ENCODE peak calls at places on chromosomes 13 and 19, in seven cellular contexts. H is HCT116, B is prostate gland, L is vagina, D is H1, X is breast epithelium, N is stomach. U is an unnamed sample.

GRCh38 chr19:2305424-2305823 is 2.5 kb downstream of the LINGO3 start:
- DNase-seq in N (no peak), H (no peak), B (no peak), X (no peak), D (no peak), L (no peak), U (no peak)

GRCh38 chr13:66543780-66544179 is 686.4 kb downstream of the PCDH9 start:
- DNase-seq in L (no peak), H (peak; percentile 7), N (no peak), X (no peak), D (no peak), B (no peak), U (no peak)

GRCh38 chr19:10566658-10567410 is 1.0 kb upstream of the KRI1 start:
- DNase-seq in H (no peak), D (no peak), B (no peak), L (no peak), X (no peak), N (no peak), U (no peak)

GRCh38 chr13:73702419-73703071 is 431.7 kb downstream of the KLF12 start:
- DNase-seq in B (no peak), X (no peak), D (no peak), N (no peak), L (no peak), H (no peak), U (no peak)

GRCh38 chr19:41351339-41352245 is 2.1 kb downstream of the TGFB1 start:
- DNase-seq in D (peak; percentile 78), B (no peak), L (no peak), H (no peak), N (peak; percentile 59), X (no peak), U (peak; percentile 82)

GRCh38 chr19:27906081-27906480 is 1306.9 kb downstream of the UQCRFS1 start:
- DNase-seq in X (no peak), B (no peak), D (no peak), H (no peak), N (no peak), L (no peak), U (no peak)

GRCh38 chr13:109745060-109745459 is 41.3 kb downstream of the IRS2 start:
- DNase-seq in X (no peak), H (no peak), L (peak; percentile 60), D (no peak), B (no peak), N (no peak), U (no peak)

GRCh38 chr19:44576843-44577565 is 36.4 kb upstream of the IGSF23 start:
- DNase-seq in H (peak; percentile 39), D (no peak), N (peak; percentile 56), X (no peak), L (no peak), B (no peak), U (no peak)

GRCh38 chr19:18765224-18765623 is 25.9 kb downstream of the COMP start:
- DNase-seq in B (no peak), D (no peak), X (no peak), L (no peak), H (no peak), N (no peak), U (no peak)

GRCh38 chr13:108777421-108778420 is 148.3 kb downstream of the MYO16 start:
- DNase-seq in H (peak; percentile 61), B (no peak), D (no peak), L (no peak), X (no peak), N (no peak), U (no peak)

GRCh38 chr13:102198418-102199322 is 203.2 kb downstream of the FGF14 start:
- DNase-seq in X (no peak), D (no peak), B (no peak), H (no peak), N (no peak), L (no peak), U (no peak)

GRCh38 chr13:20118268-20119140 is 42.3 kb downstream of the GJA3 start:
- DNase-seq in B (peak; percentile 44), X (no peak), N (peak; percentile 74), L (no peak), D (no peak), H (no peak), U (peak; percentile 87)

GRCh38 chr13:38921081-38921480 is 69.5 kb downstream of the STOML3 start:
- DNase-seq in L (no peak), B (no peak), N (no peak), D (no peak), H (no peak), X (no peak), U (no peak)

GRCh38 chr13:98653471-98653985 is 76.6 kb upstream of the STK24 start:
- DNase-seq in B (peak; percentile 83), N (peak; percentile 88), D (peak; percentile 90), H (peak; percentile 85), L (no peak), X (peak; percentile 76), U (peak; percentile 90)

GRCh38 chr13:30971575-30971974 is 39.1 kb downstream of the TEX26 start:
- DNase-seq in X (no peak), N (no peak), H (no peak), B (no peak), D (no peak), L (no peak), U (no peak)

GRCh38 chr19:6828698-6829633 is 56.5 kb downstream of the VAV1 start:
- DNase-seq in N (no peak), H (peak; percentile 98), D (no peak), B (no peak), L (no peak), X (no peak), U (no peak)

GRCh38 chr13:113761136-113761535 is 2.1 kb downstream of the TMEM255B start:
- DNase-seq in N (peak; percentile 14), B (no peak), H (no peak), X (no peak), L (no peak), D (no peak), U (no peak)

GRCh38 chr13:113762075-113762474 is 3.0 kb downstream of the TMEM255B start:
- DNase-seq in H (no peak), X (no peak), N (no peak), B (no peak), L (no peak), D (no peak), U (no peak)

GRCh38 chr13:113756441-113757097 is 2.5 kb upstream of the TMEM255B start:
- DNase-seq in D (no peak), X (no peak), L (no peak), B (no peak), N (no peak), H (no peak), U (peak; percentile 25)

GRCh38 chr13:113759525-113760137 is 605 bp downstream of the TMEM255B start:
- DNase-seq in L (no peak), N (peak; percentile 25), X (no peak), H (no peak), D (no peak), B (no peak), U (peak; percentile 68)

DNA sequence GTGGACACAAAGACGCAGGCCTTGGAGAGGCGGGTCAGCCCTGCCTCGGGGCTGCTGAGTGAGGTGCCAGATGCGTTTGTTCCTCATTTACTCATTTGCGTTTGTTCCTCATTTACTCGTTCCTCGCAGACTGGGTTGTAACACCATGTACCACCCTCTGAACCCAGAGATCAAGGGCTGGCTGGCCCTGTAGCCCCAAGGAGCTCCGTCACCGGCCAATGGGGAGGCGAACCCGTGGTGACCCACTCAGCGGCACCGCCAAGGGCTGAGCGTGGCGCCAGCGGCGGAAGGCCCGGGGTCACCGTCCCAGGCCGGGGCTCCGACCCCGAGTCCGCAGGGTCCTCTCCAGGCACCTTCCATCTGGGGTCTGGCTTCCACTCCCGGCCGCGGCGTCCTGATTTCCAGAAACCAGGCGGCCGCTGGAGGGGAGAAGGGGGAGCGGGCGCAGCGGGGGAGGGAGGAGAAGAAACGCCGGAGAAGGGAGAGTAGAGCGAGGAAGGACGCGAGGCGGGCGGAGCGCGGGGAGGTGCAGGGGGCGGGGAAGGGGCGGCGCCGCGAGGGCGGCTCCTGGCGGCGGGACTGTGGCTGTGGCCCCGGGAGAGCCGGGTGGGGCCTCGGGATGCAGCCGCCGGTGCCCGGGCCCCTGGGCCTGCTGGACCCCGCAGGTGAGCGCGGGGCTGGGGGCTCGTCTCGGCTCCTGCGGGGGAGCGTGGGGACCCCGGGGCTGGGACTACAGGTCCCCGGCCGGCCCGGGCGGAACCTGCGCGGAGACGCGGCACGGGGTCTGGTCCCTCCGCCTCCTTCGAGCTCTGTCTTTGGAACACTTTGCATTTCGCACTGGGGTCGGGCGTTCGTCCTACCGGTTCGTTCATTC is at the start of gene TMEM255B:
- DNase-seq in N (peak; percentile 88), X (peak; percentile 83), L (no peak), H (peak; percentile 10), D (peak; percentile 89), B (peak; percentile 71), U (peak; percentile 91)
- TF ChIP-seq POLR2A in N (no peak), X (no peak), L (no peak), H (no peak), D (no peak), B (peak; percentile 26), U (no peak)

GRCh38 chr19:54172764-54173699 is at the start of gene TMC4:
- DNase-seq in L (no peak), N (peak; percentile 88), H (peak; percentile 63), X (no peak), B (peak; percentile 74), D (peak; percentile 82), U (no peak)
- H3K4me3 ChIP-seq in L (peak within 1 kb of the TSS; percentile 27), N (peak within 1 kb of the TSS; percentile 42), H (peak within 1 kb of the TSS; percentile 85), X (no peak within 1 kb of the TSS), B (peak within 1 kb of the TSS; percentile 42), D (peak within 1 kb of the TSS; percentile 38), U (no peak within 1 kb of the TSS)

GRCh38 chr13:113291997-113292862 is 4.8 kb upstream of the LAMP1 start:
- DNase-seq in X (no peak), N (no peak), L (no peak), D (peak; percentile 53), B (peak; percentile 48), H (no peak), U (no peak)

GRCh38 chr13:113298001-113298945 is 1.2 kb downstream of the LAMP1 start:
- DNase-seq in N (no peak), H (no peak), D (no peak), L (no peak), X (no peak), B (no peak), U (no peak)

GRCh38 chr13:113299951-113300350 is 2.9 kb downstream of the LAMP1 start:
- DNase-seq in N (no peak), H (no peak), L (no peak), X (no peak), B (no peak), D (no peak), U (no peak)

GRCh38 chr13:113302940-113303339 is 5.9 kb downstream of the LAMP1 start:
- DNase-seq in L (no peak), D (no peak), H (no peak), N (no peak), X (no peak), B (no peak), U (no peak)

DNA sequence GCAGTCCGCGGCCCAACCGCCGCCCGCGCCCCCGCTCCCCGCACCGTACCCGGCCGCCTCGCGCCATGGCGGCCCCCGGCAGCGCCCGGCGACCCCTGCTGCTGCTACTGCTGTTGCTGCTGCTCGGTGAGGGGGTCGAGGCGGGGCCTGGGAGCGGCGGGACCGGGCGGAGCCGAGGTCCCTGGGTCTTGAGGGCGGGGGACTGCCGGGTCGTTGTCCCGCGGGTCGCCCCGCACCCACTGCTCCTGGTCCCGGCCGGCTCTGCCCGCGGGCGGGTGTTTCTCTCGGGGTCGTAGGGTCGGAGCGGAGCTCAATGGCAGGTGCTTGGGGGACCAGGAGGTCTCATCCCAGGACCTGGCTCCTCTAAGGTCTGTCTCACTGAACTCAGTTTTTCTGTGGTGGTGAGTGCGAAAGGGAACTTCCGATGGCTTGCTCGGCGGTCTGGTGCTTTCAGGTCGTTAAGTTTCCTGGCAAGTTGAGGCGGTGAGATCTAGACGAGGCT is 382 bp downstream of the LAMP1 start:
- DNase-seq in L (no peak), H (no peak), X (no peak), N (no peak), D (no peak), B (no peak), U (peak; percentile 77)
- TF ChIP-seq POLR2AphosphoS5 in L (no peak), H (no peak), X (no peak), N (no peak), D (no peak), B (no peak), U (no peak)

GRCh38 chr13:113296842-113297369 is at the start of gene LAMP1:
- DNase-seq in H (peak; percentile 91), L (peak; percentile 98), N (peak; percentile 99), B (peak; percentile 94), X (peak; percentile 99), D (peak; percentile 100), U (peak; percentile 99)
- TF ChIP-seq POLR2A in H (no peak), L (no peak), N (no peak), B (peak; percentile 56), X (peak; percentile 42), D (no peak), U (peak; percentile 29)